ENCODE peak calls at places on chromosomes 6 and 20, in eight cellular contexts. S is K562, U is upper lobe of left lung, V is GM23338, A is HCT116, I is Panc1, F is HepG2, K is GM12878. E is an unnamed sample.

GRCh38 chr6:140388815-140389214 is 1014.4 kb upstream of the CITED2 start:
- ATAC-seq in F (no peak), A (no peak), S (no peak), V (no peak), K (no peak), I (no peak), U (no peak), E (no peak)

GRCh38 chr20:63955846-63956663 is at the start of gene UCKL1:
- ATAC-seq in K (peak), A (peak), U (peak), I (peak), S (peak), F (peak), V (peak), E (peak)

GRCh38 chr6:121951918-121952379 is 447.5 kb upstream of the HSF2 start:
- ATAC-seq in U (no peak), F (no peak), K (no peak), S (no peak), I (no peak), V (no peak), A (no peak), E (peak)

GRCh38 chr20:2311329-2311728 is 15.5 kb downstream of the TGM3 start:
- ATAC-seq in S (no peak), F (no peak), V (no peak), I (no peak), U (no peak), A (no peak), K (no peak), E (no peak)

GRCh38 chr20:63864978-63865640 is at the start of gene TPD52L2:
- ATAC-seq in F (peak), K (peak), I (peak), U (peak), S (peak), V (peak), A (peak), E (peak)

GRCh38 chr6:64010010-64010409 is 374.4 kb downstream of the PHF3 start:
- ATAC-seq in A (no peak), S (no peak), V (no peak), U (no peak), K (peak), I (no peak), F (no peak), E (no peak)

GRCh38 chr6:161917645-161918044 is 643.8 kb upstream of the AGPAT4 start:
- ATAC-seq in I (peak), S (no peak), K (no peak), V (no peak), F (no peak), A (no peak), U (no peak), E (no peak)

GRCh38 chr20:36097751-36098151 is 56.8 kb upstream of the EPB41L1 start:
- ATAC-seq in U (no peak), F (no peak), A (no peak), S (no peak), I (no peak), V (peak), K (peak), E (no peak)

GRCh38 chr20:61487346-61488022 is 235.4 kb downstream of the CDH4 start:
- ATAC-seq in F (no peak), V (no peak), S (no peak), I (no peak), K (no peak), A (no peak), U (no peak), E (no peak)

GRCh38 chr6:36306365-36306764 is 30.3 kb downstream of the BNIP5 start:
- ATAC-seq in A (no peak), V (no peak), K (no peak), I (no peak), S (no peak), U (no peak), F (no peak), E (no peak)

GRCh38 chr20:43844778-43845614 is 69.7 kb upstream of the TOX2 start:
- ATAC-seq in F (no peak), A (peak), S (no peak), V (no peak), I (peak), U (no peak), K (peak), E (no peak)

GRCh38 chr6:7591770-7592169 is 1.8 kb downstream of the SNRNP48 start:
- ATAC-seq in K (no peak), V (no peak), A (no peak), F (no peak), U (no peak), I (no peak), S (no peak), E (no peak)

DNA sequence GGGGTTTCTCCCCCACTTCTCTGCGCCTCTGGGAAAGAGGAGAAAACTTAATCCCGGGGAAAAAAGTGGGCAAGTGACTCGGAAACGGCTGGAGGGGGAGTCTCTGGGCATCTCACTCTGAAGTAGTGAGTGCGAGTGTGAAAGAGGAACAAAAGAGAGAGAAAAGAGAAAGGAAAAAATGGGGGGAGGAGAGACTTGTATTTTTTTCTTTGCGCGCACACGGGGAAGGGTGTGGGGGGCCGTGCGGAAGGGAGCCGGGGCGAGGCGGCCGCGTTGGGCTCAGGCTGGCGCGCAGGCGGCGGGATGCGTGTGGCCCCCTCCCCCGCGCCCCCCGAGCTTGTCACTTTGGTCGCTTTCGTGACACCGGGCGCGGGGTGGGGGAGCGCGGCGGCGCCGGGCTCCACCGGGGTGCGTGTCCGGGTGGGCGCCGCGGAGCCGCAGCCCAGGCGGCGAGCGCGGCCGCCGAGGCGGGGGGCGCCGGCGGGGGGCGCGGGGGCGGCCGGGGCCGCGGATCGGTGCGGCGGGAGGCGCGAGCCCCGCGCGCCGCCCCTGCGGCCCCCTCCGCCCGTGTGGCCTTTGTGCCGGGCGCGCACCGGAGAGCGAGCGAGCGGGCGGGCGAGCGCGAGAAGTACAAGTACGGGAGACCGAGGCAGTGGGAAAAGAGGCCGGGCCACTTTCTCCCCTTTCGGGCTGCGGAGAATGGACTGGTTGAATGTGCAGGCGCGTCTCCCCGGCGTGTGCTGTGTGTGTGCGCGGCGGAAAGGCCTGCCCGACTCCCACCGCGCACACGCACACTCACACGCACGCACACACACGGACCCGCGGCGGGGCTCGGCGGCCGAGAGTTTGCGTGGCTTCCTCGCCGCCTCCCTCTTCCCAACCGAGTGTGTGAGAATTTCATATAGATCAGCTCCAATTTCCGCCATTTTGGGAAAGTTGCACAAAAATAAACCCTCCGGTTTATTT is 732 bp downstream of the L3MBTL3 start:
- ATAC-seq in V (peak), F (peak), U (no peak), I (peak), S (peak), K (peak), A (peak), E (peak)
- TF ChIP-seq POLR2AphosphoS5 in V (no peak), F (no peak), U (no peak), I (no peak), S (no peak), K (no peak), A (no peak), E (no peak)

DNA sequence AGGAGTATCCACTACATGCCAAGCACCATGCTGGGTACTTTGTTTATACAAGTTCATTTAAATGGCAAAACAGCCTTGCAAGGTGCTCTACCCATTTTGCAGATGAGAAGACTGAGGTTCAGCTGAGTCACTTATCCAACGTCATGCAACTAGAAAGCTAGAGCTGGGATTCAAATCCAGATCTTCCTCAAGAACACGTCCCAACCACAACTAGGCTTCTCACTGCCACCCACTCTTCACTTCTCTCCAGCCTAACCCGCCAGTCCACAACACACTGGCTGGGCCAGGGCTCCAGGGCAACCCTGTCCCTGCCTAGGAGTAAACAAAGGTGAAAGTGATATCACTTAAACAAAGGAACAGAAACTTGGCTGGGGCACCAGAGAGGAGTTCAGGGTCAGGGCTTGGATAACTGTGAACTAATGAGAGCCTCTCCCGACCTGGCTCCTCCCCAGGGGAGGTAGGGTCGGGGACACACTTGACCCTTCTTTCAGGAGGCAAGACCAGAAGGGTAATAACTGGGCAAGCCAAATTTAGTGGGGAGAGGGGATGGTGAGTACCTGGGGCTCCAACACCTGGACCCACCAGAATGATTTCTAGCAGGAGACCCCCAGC is 7.9 kb downstream of the SDC4 start:
- ATAC-seq in S (no peak), A (no peak), V (no peak), U (peak), K (peak), I (no peak), F (peak), E (no peak)
- TF ChIP-seq POLR2AphosphoS5 in S (no peak), A (no peak), V (no peak), U (peak), K (no peak), I (no peak), F (no peak), E (no peak)

DNA sequence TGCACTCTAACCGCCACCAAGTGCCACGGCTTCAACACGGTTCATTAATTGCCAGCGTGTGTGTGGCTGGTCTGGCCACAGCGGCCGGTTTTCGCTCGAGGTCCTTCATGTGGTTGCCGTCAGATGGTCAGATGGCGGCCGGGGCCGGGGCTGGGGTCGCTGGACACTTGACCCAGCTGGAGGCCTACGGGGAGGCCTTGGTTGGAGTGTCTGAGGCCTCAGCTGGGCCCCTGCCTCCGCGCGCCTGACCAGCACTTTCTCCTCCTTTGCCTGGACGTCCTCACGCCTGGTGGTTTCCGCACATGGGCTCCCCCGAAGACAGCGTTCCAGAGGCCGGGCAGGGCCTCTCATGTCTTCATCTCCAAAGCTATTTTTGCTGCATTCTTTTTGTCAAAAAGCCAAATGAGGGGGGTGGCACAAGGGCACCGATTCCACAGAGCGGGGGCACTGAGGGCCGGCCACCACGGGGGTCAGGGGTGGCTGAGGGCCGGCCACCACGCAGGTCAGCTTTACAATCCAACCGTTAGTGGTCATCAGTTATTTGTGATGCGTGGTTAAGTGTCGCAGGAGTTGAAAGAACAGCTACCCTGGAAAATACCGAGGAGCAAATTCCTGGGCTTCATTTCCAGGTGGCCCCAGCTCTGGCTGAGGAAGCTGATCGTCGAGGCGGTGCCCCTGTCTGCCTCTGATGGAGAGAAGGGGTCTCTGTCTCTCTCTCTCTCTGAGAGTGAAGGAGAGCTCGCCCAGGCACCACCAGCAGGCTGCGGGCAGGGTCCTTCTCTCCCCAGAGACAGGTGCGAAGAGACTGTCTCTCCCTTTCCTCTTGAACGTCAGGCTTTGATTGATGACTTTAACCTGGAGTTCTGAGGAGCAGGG is 50.5 kb upstream of the FRMD1 start:
- ATAC-seq in K (no peak), S (no peak), V (no peak), A (no peak), F (no peak), I (no peak), U (no peak), E (no peak)
- TF ChIP-seq POLR2AphosphoS5 in K (no peak), S (no peak), V (no peak), A (no peak), F (no peak), I (no peak), U (no peak), E (no peak)

GRCh38 chr6:163414367-163415175 is at the start of gene QKI:
- ATAC-seq in A (peak), S (peak), K (peak), I (peak), V (peak), F (peak), U (peak), E (peak)
- TF ChIP-seq POLR2AphosphoS5 in A (peak), S (peak), K (no peak), I (no peak), V (peak), F (peak), U (peak), E (peak)

GRCh38 chr6:33694401-33694931 is 17.0 kb downstream of the UQCC2 start:
- ATAC-seq in S (no peak), I (peak), F (no peak), V (no peak), K (no peak), A (peak), U (no peak), E (no peak)
- TF ChIP-seq POLR2AphosphoS5 in S (no peak), I (peak), F (no peak), V (no peak), K (no peak), A (peak), U (peak), E (no peak)

DNA sequence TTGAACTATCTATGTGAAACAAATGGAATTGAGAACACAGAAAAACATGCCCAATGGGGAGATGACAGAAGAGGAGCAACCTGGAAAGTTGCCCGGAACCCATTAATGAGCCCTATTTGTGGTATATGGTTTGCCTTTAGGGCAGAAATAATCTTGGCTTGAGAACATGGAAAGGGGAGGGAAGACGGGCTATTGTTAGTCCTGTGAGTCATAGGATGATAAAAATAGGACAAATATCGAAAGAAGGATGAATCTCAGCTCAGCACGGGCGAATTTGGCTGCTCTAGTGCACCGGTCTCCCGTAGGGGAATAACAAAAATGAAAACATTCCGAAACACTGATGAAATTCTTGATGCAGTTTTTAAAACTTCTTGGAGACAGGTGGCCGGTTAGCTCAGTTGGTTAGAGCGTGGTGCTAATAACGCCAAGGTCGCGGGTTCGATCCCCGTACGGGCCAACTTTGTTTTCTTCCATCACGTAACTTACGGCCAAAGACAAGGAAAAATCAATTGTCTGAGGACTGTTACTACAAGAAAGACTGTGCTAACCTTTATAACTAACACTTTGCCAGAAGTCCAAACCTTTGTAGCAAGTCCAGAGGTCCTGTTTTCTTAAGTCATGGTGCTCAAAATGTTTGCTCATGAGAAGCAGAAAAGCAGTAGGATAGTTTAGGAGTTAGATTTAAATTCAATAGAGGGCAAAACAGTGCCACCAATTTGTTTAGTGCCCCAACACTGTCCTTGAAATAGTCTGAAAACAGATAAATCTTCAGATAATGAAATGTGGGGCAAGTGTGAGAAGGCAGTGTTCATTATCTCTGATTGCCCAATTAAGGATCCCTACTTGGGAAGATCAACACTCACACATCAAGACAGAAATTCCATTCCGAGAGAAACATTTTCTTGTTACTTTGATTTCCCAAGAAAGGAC is 15.8 kb downstream of the HMGN4 start:
- ATAC-seq in F (peak), V (peak), S (peak), I (peak), U (peak), K (peak), A (peak), E (peak)
- TF ChIP-seq POLR2AphosphoS5 in F (no peak), V (no peak), S (no peak), I (peak), U (no peak), K (no peak), A (peak), E (peak)

GRCh38 chr20:40393161-40393560 is 295.9 kb downstream of the MAFB start:
- ATAC-seq in U (no peak), V (peak), K (no peak), A (no peak), I (no peak), S (no peak), F (no peak), E (no peak)

GRCh38 chr20:40393680-40394079 is 295.4 kb downstream of the MAFB start:
- ATAC-seq in A (no peak), F (no peak), K (no peak), U (no peak), I (no peak), S (no peak), V (no peak), E (no peak)

GRCh38 chr20:40397483-40397882 is 291.6 kb downstream of the MAFB start:
- ATAC-seq in F (no peak), A (no peak), K (no peak), U (no peak), I (no peak), S (no peak), V (no peak), E (no peak)
- TF ChIP-seq POLR2AphosphoS5 in F (no peak), A (no peak), K (no peak), U (no peak), I (no peak), S (no peak), V (no peak), E (no peak)

GRCh38 chr6:127690588-127690987 is 113.6 kb downstream of the C6orf58 start:
- ATAC-seq in K (no peak), A (no peak), U (no peak), S (no peak), V (no peak), F (no peak), I (no peak), E (no peak)
- TF ChIP-seq POLR2AphosphoS5 in K (no peak), A (no peak), U (no peak), S (no peak), V (no peak), F (no peak), I (no peak), E (no peak)

GRCh38 chr6:127291495-127291894 is 24.8 kb downstream of the RNF146 start:
- ATAC-seq in F (no peak), U (no peak), K (peak), V (no peak), A (no peak), I (no peak), S (no peak), E (no peak)
- TF ChIP-seq POLR2AphosphoS5 in F (no peak), U (no peak), K (no peak), V (no peak), A (no peak), I (no peak), S (no peak), E (no peak)

GRCh38 chr6:165662671-165663282 is at the start of gene PDE10A:
- ATAC-seq in S (no peak), A (no peak), U (no peak), F (peak), I (peak), K (peak), V (peak), E (peak)

GRCh38 chr6:165663736-165664552 is 903 bp upstream of the PDE10A start:
- ATAC-seq in A (no peak), K (peak), I (peak), U (no peak), F (peak), V (peak), S (no peak), E (no peak)

GRCh38 chr6:165663283-165663735 is 268 bp upstream of the PDE10A start:
- ATAC-seq in S (no peak), U (no peak), I (peak), A (no peak), V (peak), K (peak), F (peak), E (peak)

GRCh38 chr6:165665384-165665672 is 2.3 kb upstream of the PDE10A start:
- ATAC-seq in S (no peak), U (no peak), K (no peak), V (no peak), A (no peak), F (no peak), I (no peak), E (no peak)

GRCh38 chr6:165664553-165665383 is 1.7 kb upstream of the PDE10A start:
- ATAC-seq in F (peak), V (no peak), U (no peak), I (no peak), A (no peak), K (no peak), S (no peak), E (no peak)
- TF ChIP-seq POLR2AphosphoS5 in F (no peak), V (no peak), U (no peak), I (no peak), A (no peak), K (no peak), S (no peak), E (no peak)